ENCODE peak calls at places on chromosomes 12 and 14, in nine cellular contexts. X, T, G, H, K, M, Z, F and W are unnamed samples.

GRCh38 chr14:75800792-75801191 is 139.7 kb downstream of the TTLL5 start:
- DNase-seq in Z (no peak), T (no peak), H (no peak), K (no peak), M (no peak), G (no peak), F (no peak), X (no peak), W (no peak)

GRCh38 chr12:54038760-54039414 is 6.0 kb downstream of the HOXC5 start:
- DNase-seq in Z (no peak), M (no peak), K (no peak), X (no peak), F (no peak), T (no peak), G (no peak), H (no peak), W (no peak)

GRCh38 chr12:65466906-65467305 is 188.4 kb downstream of the MSRB3 start:
- DNase-seq in H (no peak), K (no peak), X (peak; percentile 44), F (no peak), T (no peak), G (no peak), M (no peak), Z (no peak), W (no peak)

GRCh38 chr12:49547090-49547690 is 8.4 kb downstream of the KCNH3 start:
- DNase-seq in Z (no peak), G (no peak), T (no peak), H (no peak), X (no peak), F (no peak), M (no peak), K (no peak), W (no peak)

GRCh38 chr12:47080725-47081502 is 1.2 kb upstream of the AMIGO2 start:
- DNase-seq in M (no peak), H (no peak), T (peak; percentile 65), F (peak; percentile 76), Z (no peak), K (peak; percentile 42), X (peak; percentile 52), G (no peak), W (peak; percentile 66)

GRCh38 chr12:57984629-57985151 is 43.3 kb downstream of the ATP23 start:
- DNase-seq in T (no peak), M (no peak), H (no peak), G (no peak), X (no peak), F (no peak), Z (no peak), K (no peak), W (no peak)

GRCh38 chr12:30219047-30219446 is 435.3 kb upstream of the TMTC1 start:
- DNase-seq in F (no peak), Z (no peak), M (no peak), T (no peak), X (no peak), H (no peak), G (no peak), K (no peak), W (no peak)

GRCh38 chr12:87444039-87444438 is 585.2 kb downstream of the C12orf50 start:
- DNase-seq in T (no peak), Z (no peak), K (no peak), F (peak; percentile 46), X (no peak), G (no peak), H (no peak), M (no peak), W (no peak)

GRCh38 chr14:25431211-25432076 is 381.5 kb upstream of the STXBP6 start:
- DNase-seq in X (no peak), T (no peak), Z (no peak), F (no peak), M (no peak), H (no peak), G (peak; percentile 23), K (peak; percentile 71), W (no peak)

GRCh38 chr14:78154827-78155226 is 15.3 kb upstream of the NRXN3 start:
- DNase-seq in M (no peak), K (no peak), X (no peak), T (no peak), H (no peak), Z (no peak), G (no peak), F (no peak), W (no peak)
- TF ChIP-seq CTCF in M (no peak), K (no peak), X (no peak), T (no peak), H (no peak), Z (peak; percentile 32), G (no peak), F (peak; percentile 43), W (no peak)

GRCh38 chr14:23814858-23815257 is 138.7 kb upstream of the DHRS4 start:
- DNase-seq in X (no peak), G (no peak), F (no peak), T (no peak), K (no peak), H (no peak), Z (no peak), M (no peak), W (no peak)
- TF ChIP-seq CTCF in X (no peak), G (no peak), F (no peak), T (no peak), K (no peak), H (no peak), Z (no peak), M (no peak), W (no peak)

DNA sequence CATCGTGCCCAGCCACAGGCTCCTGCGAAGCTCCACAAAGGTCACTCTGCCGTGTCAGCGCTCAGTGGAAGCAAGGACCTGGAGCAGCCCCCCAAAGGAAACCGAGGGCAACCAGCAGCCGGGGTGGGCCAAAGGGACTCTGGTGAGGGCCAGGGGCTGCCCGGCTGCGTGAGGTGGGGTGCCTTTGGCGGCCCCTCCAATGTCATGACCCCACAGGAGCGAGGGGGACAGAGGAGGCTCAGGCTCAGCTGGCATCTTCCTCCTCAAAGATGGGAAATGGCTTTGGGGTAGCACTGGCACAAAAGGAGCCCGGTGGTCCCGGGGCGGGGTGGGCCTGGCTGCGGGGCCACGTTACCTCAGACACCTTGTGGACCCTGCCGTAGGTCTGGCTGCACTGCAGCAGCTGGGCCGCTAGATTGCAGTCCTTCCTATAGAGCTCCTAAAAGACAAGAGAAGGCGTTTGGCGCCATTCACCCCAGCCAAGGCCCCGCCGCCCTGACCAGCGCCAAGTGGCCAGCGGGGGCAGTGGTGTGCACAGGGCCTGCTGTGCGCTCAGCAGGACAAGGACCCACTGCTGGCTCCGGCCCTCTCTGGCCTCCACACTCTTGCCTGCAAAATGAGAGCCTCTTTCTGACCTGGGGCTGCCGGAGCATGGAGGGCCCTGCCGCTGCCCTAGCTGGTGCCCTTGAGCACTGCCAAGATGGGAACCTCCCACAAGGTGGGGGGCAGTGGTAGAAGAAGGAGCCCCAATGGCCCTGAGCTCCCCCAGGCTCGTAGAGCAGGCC is 46.9 kb downstream of the BEGAIN start:
- DNase-seq in H (no peak), X (peak; percentile 15), K (peak; percentile 76), Z (no peak), T (peak; percentile 11), G (peak; percentile 42), F (no peak), M (no peak), W (peak; percentile 23)
- TF ChIP-seq CTCF in H (peak; percentile 63), X (peak; percentile 20), K (peak; percentile 53), Z (peak; percentile 59), T (peak; percentile 18), G (peak; percentile 52), F (peak; percentile 36), M (no peak), W (peak; percentile 14)

GRCh38 chr14:100384819-100385813 is 62.0 kb downstream of the SLC25A47 start:
- DNase-seq in Z (no peak), T (no peak), H (peak; percentile 53), M (no peak), K (no peak), G (no peak), F (no peak), X (peak; percentile 85), W (no peak)

GRCh38 chr14:100382106-100382455 is 58.9 kb downstream of the SLC25A47 start:
- DNase-seq in G (no peak), F (no peak), X (no peak), M (no peak), H (no peak), Z (no peak), T (no peak), K (no peak), W (no peak)

GRCh38 chr14:100381386-100382105 is 58.4 kb downstream of the SLC25A47 start:
- DNase-seq in F (no peak), G (no peak), M (no peak), Z (no peak), K (no peak), H (no peak), X (no peak), T (no peak), W (no peak)

GRCh38 chr14:100384277-100384676 is 61.1 kb downstream of the SLC25A47 start:
- DNase-seq in M (no peak), F (no peak), G (no peak), Z (no peak), X (no peak), T (no peak), H (no peak), K (no peak), W (no peak)

GRCh38 chr14:100383727-100384158 is 60.6 kb downstream of the SLC25A47 start:
- DNase-seq in T (peak; percentile 53), F (no peak), M (no peak), K (peak; percentile 84), Z (no peak), H (peak; percentile 33), X (peak; percentile 67), G (peak; percentile 70), W (peak; percentile 77)
- TF ChIP-seq CTCF in T (peak; percentile 88), F (peak; percentile 84), M (peak; percentile 68), K (peak; percentile 91), Z (peak; percentile 88), H (peak; percentile 95), X (peak; percentile 88), G (peak; percentile 83), W (peak; percentile 94)

DNA sequence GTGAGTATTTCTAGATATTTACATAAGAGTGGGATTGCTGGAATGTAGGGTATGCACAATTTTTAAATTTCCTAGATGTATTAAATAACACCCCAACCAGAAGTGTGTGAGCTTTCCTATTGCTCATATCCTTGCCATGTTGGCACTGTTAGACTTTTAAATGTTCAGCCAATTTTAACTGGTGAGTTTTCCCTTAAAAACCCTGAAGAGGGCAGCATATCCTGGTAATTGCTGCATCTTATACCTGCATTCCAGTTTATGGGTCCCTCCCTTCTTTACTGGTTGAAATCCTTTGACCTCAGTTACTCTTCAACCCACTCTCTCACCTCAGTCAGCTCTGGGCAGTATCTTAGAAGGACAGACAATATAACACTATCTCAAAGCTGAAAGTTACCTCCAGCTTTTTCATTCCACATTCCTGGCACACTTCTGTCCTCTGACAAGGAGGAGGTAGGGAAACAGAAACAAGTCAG is 270.6 kb downstream of the PAWR start:
- DNase-seq in G (no peak), K (no peak), X (peak; percentile 91), T (no peak), M (no peak), F (peak; percentile 78), H (peak; percentile 87), Z (no peak), W (no peak)
- TF ChIP-seq CTCF in G (peak; percentile 68), K (peak; percentile 29), X (peak; percentile 51), T (peak; percentile 43), M (peak; percentile 55), F (peak; percentile 77), H (peak; percentile 83), Z (peak; percentile 64), W (no peak)